ENCODE peak calls at places on chromosomes 1 and 21, in six cellular contexts. E is LNCaP clone FGC, N is adrenal gland, B is left ventricle myocardium inferior, J is nephron progenitor cell, G is endothelial cell. T is an unnamed sample.

GRCh38 chr1:65119951-65120350 is 28.1 kb upstream of the AK4 start:
- DNase-seq in E (no peak), N (no peak), B (no peak), J (no peak), G (no peak), T (no peak)

GRCh38 chr1:3714284-3714741 is 37.9 kb upstream of the CCDC27 start:
- DNase-seq in E (no peak), N (peak), B (peak), J (no peak), G (no peak), T (no peak)

GRCh38 chr1:209650454-209650853 is 1.8 kb downstream of the LAMB3 start:
- DNase-seq in E (no peak), N (no peak), B (no peak), J (no peak), G (no peak), T (no peak)

GRCh38 chr1:53545663-53546408 is 86.6 kb downstream of the DMRTB1 start:
- DNase-seq in E (no peak), N (no peak), B (peak), J (peak), G (no peak), T (peak)

GRCh38 chr1:113456967-113457366 is 66.7 kb downstream of the MAGI3 start:
- DNase-seq in E (peak), N (peak), B (no peak), J (no peak), G (no peak), T (no peak)

GRCh38 chr1:225572422-225572821 is 80.5 kb downstream of the ENAH start:
- DNase-seq in E (no peak), N (no peak), B (no peak), J (no peak), G (no peak), T (no peak)

GRCh38 chr1:205013683-205014367 is 29.2 kb upstream of the CNTN2 start:
- DNase-seq in E (peak), N (no peak), B (peak), J (no peak), G (no peak), T (peak)

GRCh38 chr21:30718239-30718909 is at the start of gene KRTAP21-3:
- DNase-seq in E (no peak), N (no peak), B (no peak), J (no peak), G (no peak), T (no peak)

GRCh38 chr1:112776688-112777087 is 61.6 kb upstream of the PPM1J start:
- DNase-seq in E (no peak), N (no peak), B (no peak), J (no peak), G (no peak), T (no peak)

GRCh38 chr1:34978926-34979325 is 6.2 kb downstream of the TMEM35B start:
- DNase-seq in E (no peak), N (no peak), B (no peak), J (no peak), G (no peak), T (no peak)

GRCh38 chr21:45868488-45868887 is 113.1 kb upstream of the COL6A1 start:
- DNase-seq in E (no peak), N (no peak), B (no peak), J (no peak), G (no peak), T (no peak)

GRCh38 chr1:47791879-47792608 is 205.1 kb downstream of the TRABD2B start:
- DNase-seq in E (no peak), N (no peak), B (no peak), J (no peak), G (no peak), T (no peak)

GRCh38 chr1:213374369-213374768 is 323.3 kb downstream of the RPS6KC1 start:
- DNase-seq in E (no peak), N (peak), B (peak), J (peak), G (peak), T (no peak)

GRCh38 chr21:31804008-31804394 is 68.8 kb upstream of the HUNK start:
- DNase-seq in E (no peak), N (no peak), B (no peak), J (no peak), G (no peak), T (no peak)

GRCh38 chr1:32208891-32209309 is at the start of gene DCDC2B:
- DNase-seq in E (peak), N (peak), B (peak), J (no peak), G (no peak), T (no peak)

GRCh38 chr1:109661391-109661790 is 5.5 kb downstream of the GSTM4 start:
- DNase-seq in E (no peak), N (no peak), B (no peak), J (no peak), G (no peak), T (no peak)

GRCh38 chr1:156062189-156062588 is 1.2 kb downstream of the RAB25 start:
- DNase-seq in E (no peak), N (no peak), B (no peak), J (no peak), G (no peak), T (no peak)

GRCh38 chr1:234970731-234971476 is 157.7 kb downstream of the TOMM20 start:
- DNase-seq in E (no peak), N (peak), B (peak), J (peak), G (no peak), T (peak)

GRCh38 chr1:30083800-30084464 is 639.5 kb downstream of the MATN1 start:
- DNase-seq in E (no peak), N (no peak), B (no peak), J (no peak), G (no peak), T (no peak)

GRCh38 chr1:235397733-235398132 is 30.5 kb downstream of the TBCE start:
- DNase-seq in E (no peak), N (no peak), B (no peak), J (no peak), G (no peak), T (no peak)

GRCh38 chr1:217078010-217078704 is 354.9 kb upstream of the ESRRG start:
- DNase-seq in E (peak), N (no peak), B (no peak), J (no peak), G (no peak), T (no peak)

GRCh38 chr1:208298593-208299233 is 54.5 kb upstream of the PLXNA2 start:
- DNase-seq in E (peak), N (no peak), B (no peak), J (no peak), G (no peak), T (peak)

GRCh38 chr21:15400905-15401304 is 328.9 kb upstream of the USP25 start:
- DNase-seq in E (no peak), N (no peak), B (no peak), J (no peak), G (no peak), T (no peak)

GRCh38 chr1:65527672-65528071 is 107.2 kb downstream of the LEPR start:
- DNase-seq in E (no peak), N (no peak), B (no peak), J (no peak), G (no peak), T (no peak)

GRCh38 chr1:168138134-168138533 is 1.4 kb upstream of the GPR161 start:
- DNase-seq in E (no peak), N (no peak), B (no peak), J (no peak), G (no peak), T (no peak)

GRCh38 chr1:226629210-226629895 is 80.8 kb downstream of the STUM start:
- DNase-seq in E (no peak), N (no peak), B (no peak), J (no peak), G (no peak), T (peak)

GRCh38 chr1:19220080-19220846 is 10.2 kb upstream of the UBR4 start:
- DNase-seq in E (no peak), N (no peak), B (no peak), J (no peak), G (no peak), T (no peak)

GRCh38 chr1:109639063-109639840 is 16.6 kb upstream of the GSTM4 start:
- DNase-seq in E (no peak), N (peak), B (no peak), J (no peak), G (no peak), T (no peak)

GRCh38 chr1:61076728-61077675 is 5.4 kb upstream of the NFIA start:
- DNase-seq in E (no peak), N (peak), B (peak), J (peak), G (peak), T (peak)

GRCh38 chr21:36512971-36513370 is 33.0 kb upstream of the CLDN14 start:
- DNase-seq in E (no peak), N (no peak), B (no peak), J (no peak), G (no peak), T (no peak)

GRCh38 chr21:37862536-37862935 is 53.7 kb downstream of the KCNJ6 start:
- DNase-seq in E (peak), N (no peak), B (no peak), J (no peak), G (peak), T (no peak)

GRCh38 chr1:43238104-43238503 is 31.7 kb upstream of the TMEM125 start:
- DNase-seq in E (peak), N (peak), B (peak), J (peak), G (peak), T (no peak)

GRCh38 chr1:43239484-43239883 is 30.3 kb upstream of the TMEM125 start:
- DNase-seq in E (no peak), N (no peak), B (no peak), J (no peak), G (no peak), T (no peak)

GRCh38 chr1:43243299-43243698 is 26.5 kb upstream of the TMEM125 start:
- DNase-seq in E (no peak), N (no peak), B (no peak), J (no peak), G (no peak), T (no peak)

GRCh38 chr1:43238991-43239469 is 30.8 kb upstream of the TMEM125 start:
- DNase-seq in E (no peak), N (no peak), B (peak), J (no peak), G (no peak), T (no peak)

GRCh38 chr1:43241352-43241953 is 28.3 kb upstream of the TMEM125 start:
- DNase-seq in E (no peak), N (no peak), B (no peak), J (no peak), G (no peak), T (peak)
- TF ChIP-seq CTCF in E (no peak), N (no peak), B (no peak), J (no peak), G (no peak), T (no peak)

GRCh38 chr1:27727126-27727525 is 1.4 kb downstream of the FAM76A start:
- DNase-seq in E (no peak), N (no peak), B (no peak), J (no peak), G (no peak), T (no peak)

GRCh38 chr1:27724961-27725373 is 794 bp upstream of the FAM76A start:
- DNase-seq in E (no peak), N (peak), B (peak), J (peak), G (no peak), T (peak)

GRCh38 chr1:27726173-27726793 is 522 bp downstream of the FAM76A start:
- DNase-seq in E (no peak), N (peak), B (peak), J (peak), G (peak), T (peak)

GRCh38 chr1:27725374-27726172 is at the start of gene FAM76A:
- DNase-seq in E (peak), N (peak), B (peak), J (peak), G (peak), T (peak)
- TF ChIP-seq CTCF in E (peak), N (no peak), B (peak), J (peak), G (peak), T (peak)

GRCh38 chr1:183922197-183922596 is 115.3 kb downstream of the COLGALT2 start:
- DNase-seq in E (no peak), N (no peak), B (no peak), J (no peak), G (no peak), T (no peak)
- TF ChIP-seq CTCF in E (no peak), N (no peak), B (peak), J (no peak), G (peak), T (no peak)

DNA sequence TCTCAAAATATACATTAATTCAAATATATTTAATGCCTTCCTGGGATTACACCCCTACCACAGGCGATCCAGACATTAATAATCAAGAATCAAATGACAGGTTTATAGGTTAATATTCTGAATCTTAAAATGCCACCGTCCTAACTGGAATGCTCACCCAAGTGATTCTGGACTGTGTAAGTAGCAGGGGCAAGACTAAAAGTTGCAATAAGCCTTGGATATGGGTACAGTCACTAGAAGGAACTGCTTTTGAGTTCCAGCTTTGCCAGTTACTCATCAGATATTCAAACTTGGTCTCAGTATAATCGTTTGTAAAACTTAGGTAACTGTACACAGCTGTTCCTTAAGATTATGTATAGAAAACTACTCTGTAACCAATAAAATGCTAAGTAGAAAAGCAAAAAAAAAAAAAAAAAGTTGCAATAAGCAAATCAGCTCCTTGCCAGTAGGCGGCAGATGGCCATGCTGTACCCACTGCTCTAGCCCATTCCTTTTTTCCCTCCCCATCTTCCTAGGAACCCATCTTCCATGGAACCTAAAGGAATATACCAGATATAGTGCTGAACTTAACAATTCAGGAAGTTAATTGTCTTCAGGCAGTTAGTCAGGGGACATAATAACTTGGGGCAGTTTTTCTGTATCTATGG is 10.5 kb downstream of the RO60 start:
- DNase-seq in E (no peak), N (no peak), B (no peak), J (no peak), G (no peak), T (no peak)
- TF ChIP-seq CTCF in E (peak), N (no peak), B (no peak), J (peak), G (peak), T (no peak)

T was measured in ovary.